ENCODE peak calls at places on chromosomes 7 and 10, in four cellular contexts. U is H9, V is IMR-90, W is H1. H is an unnamed sample.

GRCh38 chr10:127522298-127522697 is 26.8 kb upstream of the NPS start:
- DNase-seq in U (no peak), V (no peak), W (no peak), H (no peak)

GRCh38 chr7:29106128-29106988 is 40.0 kb downstream of the CPVL start:
- DNase-seq in U (peak), V (peak), W (no peak), H (peak)

GRCh38 chr10:43055991-43056567 is 20.8 kb upstream of the RET start:
- DNase-seq in U (no peak), V (no peak), W (no peak), H (peak)

GRCh38 chr7:46150721-46151120 is 229.6 kb upstream of the IGFBP3 start:
- DNase-seq in U (no peak), V (no peak), W (no peak), H (no peak)

GRCh38 chr7:117227091-117227490 is 95.8 kb downstream of the WNT2 start:
- DNase-seq in U (no peak), V (peak), W (no peak), H (no peak)

GRCh38 chr10:42952358-42952757 is 124.5 kb upstream of the RET start:
- DNase-seq in U (peak), V (no peak), W (peak), H (peak)

GRCh38 chr7:30731619-30732018 is 20.3 kb upstream of the INMT start:
- DNase-seq in U (no peak), V (no peak), W (no peak), H (no peak)

GRCh38 chr10:24091294-24091693 is 117.6 kb upstream of the KIAA1217 start:
- DNase-seq in U (no peak), V (no peak), W (no peak), H (no peak)

GRCh38 chr10:122307669-122308486 is 36.8 kb downstream of the BTBD16 start:
- DNase-seq in U (no peak), V (peak), W (no peak), H (peak)

GRCh38 chr7:129386563-129386962 is 47.7 kb upstream of the STRIP2 start:
- DNase-seq in U (no peak), V (no peak), W (no peak), H (no peak)
- H3K56ac ChIP-seq in U (no peak), V (no peak), W (no peak), H (no peak)

GRCh38 chr7:128827971-128828711 is 2.1 kb upstream of the FLNC start:
- DNase-seq in U (no peak), V (peak), W (no peak), H (peak)

GRCh38 chr7:128829391-128830166 is 627 bp upstream of the FLNC start:
- DNase-seq in U (no peak), V (peak), W (no peak), H (peak)

GRCh38 chr7:128827248-128827958 is 2.8 kb upstream of the FLNC start:
- DNase-seq in U (peak), V (peak), W (no peak), H (peak)

GRCh38 chr7:128826916-128827247 is 3.3 kb upstream of the FLNC start:
- DNase-seq in U (no peak), V (no peak), W (no peak), H (no peak)

GRCh38 chr7:128826512-128826911 is 3.7 kb upstream of the FLNC start:
- DNase-seq in U (no peak), V (no peak), W (no peak), H (no peak)
- H3K56ac ChIP-seq in U (no peak), V (no peak), W (no peak), H (no peak)

DNA sequence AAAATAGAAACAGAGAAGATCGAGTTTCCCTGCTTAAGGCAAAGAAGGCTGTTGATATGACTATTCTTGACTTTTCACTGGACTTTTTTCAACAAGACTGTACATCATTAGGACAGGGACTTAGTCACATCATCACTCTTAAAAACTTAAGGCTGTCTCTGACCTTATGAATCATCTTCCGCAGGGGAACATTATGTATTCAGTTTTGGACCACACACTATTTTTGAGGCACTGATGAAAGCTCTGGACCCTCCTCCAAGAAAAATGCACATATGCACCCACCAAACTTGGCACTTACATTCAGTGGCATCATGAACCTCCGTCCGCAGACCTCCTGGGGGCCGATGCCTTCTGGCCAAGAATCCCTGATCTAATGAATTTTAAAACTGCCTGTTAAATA is 96.4 kb downstream of the CALD1 start:
- DNase-seq in U (no peak), V (peak), W (no peak), H (no peak)
- H3K56ac ChIP-seq in U (no peak), V (no peak), W (no peak), H (no peak)

DNA sequence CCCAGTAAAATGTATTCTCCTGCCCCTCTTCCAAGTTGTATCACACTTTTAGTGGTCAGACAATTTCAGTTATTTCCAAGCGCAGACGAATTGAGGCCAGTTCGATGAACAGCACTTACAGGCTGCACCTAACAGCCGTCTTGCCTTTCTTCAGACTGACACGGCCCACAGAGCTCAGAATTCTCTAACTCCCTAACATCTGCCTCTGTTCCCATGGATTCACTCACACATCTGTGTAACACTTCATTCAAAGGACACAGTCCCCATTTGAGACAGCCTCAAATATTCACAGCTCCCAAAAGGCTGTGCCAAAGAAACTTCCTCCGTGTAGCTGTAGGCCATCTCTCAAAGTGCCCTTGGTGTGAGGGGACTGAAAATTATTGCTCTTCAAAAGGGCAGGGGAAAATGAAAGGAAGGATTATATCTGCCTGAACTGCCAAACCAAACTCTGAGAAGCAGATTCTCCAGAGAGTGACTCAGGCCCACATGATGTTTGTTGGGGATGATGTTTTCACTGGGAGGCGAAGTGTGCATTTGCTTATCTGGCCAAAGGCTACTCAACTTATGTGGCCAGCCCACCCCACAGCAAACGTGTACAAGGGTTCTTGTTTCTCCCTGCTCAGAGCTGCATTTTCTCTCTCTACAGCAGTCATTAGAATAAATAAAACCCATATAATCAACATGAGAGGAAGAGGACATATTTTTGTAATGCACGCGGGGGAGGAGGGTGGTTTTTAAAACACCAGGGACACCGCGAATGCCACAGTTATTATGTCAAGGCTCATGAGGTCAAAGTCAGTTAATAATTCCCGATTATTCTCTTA is 302.4 kb upstream of the NFE2L3 start:
- DNase-seq in U (no peak), V (peak), W (no peak), H (peak)
- H3K56ac ChIP-seq in U (no peak), V (peak), W (no peak), H (peak)

H was measured in mesendoderm.